ENCODE peak calls at places on chromosome 14, in four cellular contexts. M, C, O and T are unnamed samples.

GRCh38 chr14:95431199-95432145 is 85.0 kb downstream of the SYNE3 start:
- DNase-seq in C (no peak), O (no peak), M (peak; percentile 50), T (no peak)

GRCh38 chr14:48504921-48505320 is 829.5 kb upstream of the MDGA2 start:
- DNase-seq in M (no peak), C (no peak), O (no peak), T (no peak)

GRCh38 chr14:92702441-92702918 is 45.9 kb downstream of the LGMN start:
- DNase-seq in M (no peak), C (no peak), O (no peak), T (no peak)

GRCh38 chr14:96502621-96503251 is 554 bp downstream of the PAPOLA start:
- DNase-seq in O (peak; percentile 59), M (peak; percentile 68), C (peak; percentile 61), T (no peak)

GRCh38 chr14:20714593-20715250 is 26.2 kb downstream of the ANG start:
- DNase-seq in O (peak; percentile 67), M (peak; percentile 59), C (no peak), T (no peak)

GRCh38 chr14:99774526-99775307 is 18.5 kb upstream of the EML1 start:
- DNase-seq in M (peak; percentile 55), O (peak; percentile 45), C (peak; percentile 63), T (no peak)

GRCh38 chr14:21399311-21399870 is 15.6 kb upstream of the SUPT16H start:
- DNase-seq in M (no peak), O (no peak), C (no peak), T (no peak)

GRCh38 chr14:32986791-32987545 is 48.3 kb downstream of the NPAS3 start:
- DNase-seq in C (no peak), O (no peak), M (peak; percentile 52), T (no peak)

GRCh38 chr14:61756135-61756534 is 6.1 kb upstream of the SNAPC1 start:
- DNase-seq in C (no peak), O (no peak), M (no peak), T (no peak)

GRCh38 chr14:100898935-100899840 is 4.3 kb downstream of the RTL1 start:
- DNase-seq in M (no peak), C (peak; percentile 69), O (no peak), T (no peak)

GRCh38 chr14:74975059-74975810 is 19.8 kb upstream of the PGF start:
- DNase-seq in M (no peak), O (peak; percentile 90), C (peak; percentile 54), T (no peak)

GRCh38 chr14:77154421-77154820 is 12.8 kb upstream of the ZDHHC22 start:
- DNase-seq in C (no peak), M (no peak), O (no peak), T (no peak)

GRCh38 chr14:49966304-49966809 is 73.5 kb downstream of the ARF6 start:
- DNase-seq in O (no peak), C (no peak), M (peak; percentile 57), T (no peak)

GRCh38 chr14:31251028-31251958 is 43.7 kb upstream of the HECTD1 start:
- DNase-seq in O (no peak), C (no peak), M (no peak), T (no peak)

GRCh38 chr14:50320279-50320678 is 8.2 kb downstream of the DMAC2L start:
- DNase-seq in M (peak; percentile 92), C (no peak), O (no peak), T (no peak)

GRCh38 chr14:75068294-75069020 is 984 bp upstream of the ZC2HC1C start:
- DNase-seq in O (no peak), C (no peak), M (no peak), T (no peak)

GRCh38 chr14:53948181-53948884 is 8.3 kb downstream of the BMP4 start:
- DNase-seq in C (no peak), O (no peak), M (no peak), T (no peak)

GRCh38 chr14:53946404-53947400 is 9.9 kb downstream of the BMP4 start:
- DNase-seq in M (no peak), C (peak; percentile 16), O (no peak), T (no peak)

GRCh38 chr14:53943751-53944083 is 12.9 kb downstream of the BMP4 start:
- DNase-seq in O (no peak), C (no peak), M (no peak), T (no peak)

GRCh38 chr14:53947452-53948180 is 9.0 kb downstream of the BMP4 start:
- DNase-seq in C (no peak), O (no peak), M (no peak), T (no peak)

DNA sequence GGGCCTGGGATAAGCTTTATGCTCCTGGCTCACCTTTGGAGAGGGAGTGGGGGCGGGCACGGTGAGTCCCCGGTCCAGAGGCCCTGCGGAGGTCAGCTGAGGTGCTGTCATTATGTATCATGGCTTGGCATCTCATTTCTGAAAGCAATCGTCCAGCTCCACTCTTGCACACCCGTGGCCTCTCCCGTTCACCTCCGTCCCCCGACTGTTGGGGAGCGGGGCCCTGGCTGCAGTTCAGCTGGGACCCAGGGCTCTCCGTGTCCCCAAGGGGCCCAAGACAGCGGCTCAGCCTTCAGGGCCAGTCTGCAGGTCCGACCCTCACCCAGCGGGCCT is 10.6 kb downstream of the BMP4 start:
- DNase-seq in O (no peak), M (no peak), C (no peak), T (no peak)
- H3K4me3 ChIP-seq in O (no peak overlapping the region), M (no peak overlapping the region), C (no peak overlapping the region), T (no peak overlapping the region)

DNA sequence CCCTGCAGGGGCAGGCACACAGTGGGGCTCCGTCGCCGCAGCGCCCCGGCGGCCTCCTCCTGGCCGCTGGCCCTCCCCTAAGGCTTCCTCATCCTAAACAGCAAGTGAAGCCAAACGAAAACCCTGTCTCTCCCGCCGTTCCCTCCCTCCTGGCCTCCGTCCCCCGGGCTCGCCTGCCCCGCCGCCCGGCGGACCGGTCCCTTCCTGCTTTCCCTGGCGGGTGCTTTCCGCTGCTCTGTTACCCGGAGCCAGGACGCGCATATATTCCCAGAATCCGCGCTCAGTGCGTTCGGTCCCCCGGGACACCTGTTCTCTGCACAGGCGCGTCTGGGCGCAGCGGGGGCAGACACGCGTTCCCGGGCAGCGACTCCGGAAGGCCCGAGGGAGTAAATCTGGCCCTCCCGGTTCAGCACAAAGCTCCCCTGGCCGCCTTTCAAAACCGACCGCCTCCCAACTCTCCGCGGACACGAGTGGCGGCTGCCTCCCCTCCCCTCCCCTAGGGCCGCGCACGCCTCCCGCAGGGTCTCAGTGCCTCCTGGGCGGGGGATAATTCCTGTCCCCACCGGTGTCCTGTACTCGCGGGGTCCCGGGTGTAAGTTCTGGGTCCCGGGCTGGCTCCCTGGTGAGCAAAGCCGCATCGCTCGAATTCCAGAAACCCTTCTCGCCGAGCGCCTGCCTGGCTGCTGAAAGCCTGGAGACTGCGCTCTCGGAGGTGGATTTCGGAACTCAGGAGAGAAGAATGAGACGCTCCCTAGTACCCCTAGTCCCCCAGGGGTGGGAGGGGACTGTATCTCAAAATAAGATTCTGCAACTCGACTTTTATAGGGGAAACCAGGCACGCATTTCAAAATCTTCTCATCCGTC is 21.4 kb upstream of the CEP170B start:
- DNase-seq in C (peak; percentile 22), M (peak; percentile 47), O (peak; percentile 19), T (no peak)
- H3K4me3 ChIP-seq in C (no peak overlapping the region), M (peak overlapping the region; percentile 59), O (peak overlapping the region; percentile 38), T (no peak overlapping the region)

GRCh38 chr14:104931771-104932675 is 7.3 kb downstream of the PLD4 start:
- DNase-seq in O (no peak), C (no peak), M (no peak), T (no peak)
- H3K4me3 ChIP-seq in O (peak overlapping the region; percentile 40), C (no peak overlapping the region), M (no peak overlapping the region), T (no peak overlapping the region)

GRCh38 chr14:64956697-64957412 is 14.3 kb upstream of the GPX2 start:
- DNase-seq in O (no peak), C (no peak), M (no peak), T (no peak)

GRCh38 chr14:64960762-64961276 is 11.3 kb downstream of the RAB15 start:
- DNase-seq in C (no peak), M (no peak), O (no peak), T (no peak)

GRCh38 chr14:64955297-64955696 is 12.8 kb upstream of the GPX2 start:
- DNase-seq in C (no peak), M (no peak), O (no peak), T (no peak)

GRCh38 chr14:64958201-64958600 is 13.9 kb downstream of the RAB15 start:
- DNase-seq in C (no peak), O (no peak), M (no peak), T (no peak)

GRCh38 chr14:64958743-64959142 is 13.4 kb downstream of the RAB15 start:
- DNase-seq in O (no peak), M (no peak), C (no peak), T (no peak)
- H3K4me3 ChIP-seq in O (no peak overlapping the region), M (no peak overlapping the region), C (no peak overlapping the region), T (no peak overlapping the region)

GRCh38 chr14:64953310-64953654 is 10.7 kb upstream of the GPX2 start:
- DNase-seq in C (no peak), M (no peak), O (no peak), T (no peak)
- H3K4me3 ChIP-seq in C (no peak overlapping the region), M (no peak overlapping the region), O (no peak overlapping the region), T (no peak overlapping the region)

DNA sequence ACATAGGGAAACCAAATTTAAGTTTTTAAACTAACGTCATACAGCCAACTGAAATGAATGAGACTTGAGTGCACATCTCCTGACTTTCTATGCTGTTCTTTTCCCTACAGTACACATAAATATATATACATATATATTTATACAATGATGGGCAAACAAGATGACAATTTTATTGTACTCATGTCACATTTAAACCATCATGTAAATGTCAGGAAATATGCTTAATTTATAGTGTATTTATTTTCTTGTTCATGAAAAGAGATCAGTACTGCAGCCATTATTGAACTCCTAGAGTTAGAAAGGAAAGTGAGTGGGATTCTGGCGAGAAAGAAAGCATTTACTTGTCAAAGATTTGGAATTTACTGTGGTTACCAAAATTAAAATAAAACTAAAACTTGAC is 144.4 kb downstream of the RAD51B start:
- DNase-seq in C (no peak), O (no peak), M (no peak), T (no peak)
- H3K4me3 ChIP-seq in C (no peak overlapping the region), O (peak overlapping the region; percentile 3), M (peak overlapping the region; percentile 45), T (no peak overlapping the region)

DNA sequence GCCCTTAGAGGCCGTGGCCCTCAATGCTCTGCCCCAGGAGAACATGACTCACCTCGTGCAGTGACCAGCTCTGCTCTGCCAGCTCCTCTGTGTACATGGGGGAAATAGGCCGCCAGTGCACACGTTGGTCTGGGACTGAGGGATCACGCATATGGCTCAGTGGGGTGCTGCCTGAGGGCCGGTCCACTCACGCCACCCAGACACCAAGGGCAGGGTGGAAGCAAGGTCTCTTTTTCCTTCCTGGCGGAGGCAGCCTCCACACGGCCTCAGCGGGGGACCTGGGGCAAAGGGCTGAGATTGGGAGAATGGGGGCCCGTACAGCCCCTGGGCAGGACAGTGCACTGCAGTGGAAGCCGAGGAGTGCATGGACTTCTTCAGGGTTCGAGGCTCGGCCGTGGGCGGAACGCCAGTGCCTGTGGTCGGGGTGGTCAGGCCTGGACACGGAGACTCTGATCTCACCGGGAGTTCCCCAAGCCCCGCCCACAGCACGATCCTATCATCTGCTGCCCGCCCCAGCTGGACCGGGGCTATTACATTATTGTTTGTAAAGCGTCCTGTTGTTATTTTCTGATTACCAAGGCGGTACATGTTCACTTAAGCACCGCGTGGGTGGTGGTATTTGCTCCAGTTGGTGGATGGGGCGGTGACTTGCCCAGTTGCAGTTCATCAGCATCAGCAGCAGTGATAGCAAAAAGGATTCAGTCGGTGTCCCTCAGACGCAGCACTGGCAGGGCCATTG is 38.8 kb upstream of the TDRD9 start:
- DNase-seq in O (no peak), C (no peak), M (no peak), T (no peak)
- H3K4me3 ChIP-seq in O (no peak overlapping the region), C (no peak overlapping the region), M (no peak overlapping the region), T (no peak overlapping the region)

GRCh38 chr14:72164420-72165150 is 232.4 kb downstream of the RGS6 start:
- DNase-seq in M (no peak), C (no peak), O (no peak), T (no peak)
- H3K4me3 ChIP-seq in M (no peak overlapping the region), C (no peak overlapping the region), O (no peak overlapping the region), T (no peak overlapping the region)